ENCODE peak calls at places on chromosome 10, in ten cellular contexts. Q is heart right ventricle, W is keratinocyte, T is PC-3, B is Kasumi-1, U is anterior cingulate cortex, D is Caki2, Z is amniotic epithelial cell, M is bronchial epithelial cell, E is GM06990. L is an unnamed sample.

GRCh38 chr10:112471878-112472487 is 25.0 kb downstream of the VTI1A start:
- DNase-seq in Q (no peak), W (no peak), T (peak), B (peak), U (no peak), D (peak), Z (peak), M (peak), E (no peak), L (no peak)

GRCh38 chr10:112286837-112287818 is 3.9 kb downstream of the TECTB start:
- DNase-seq in Q (no peak), W (no peak), T (no peak), B (no peak), U (no peak), D (no peak), Z (no peak), M (no peak), E (no peak), L (no peak)

GRCh38 chr10:124152781-124153600 is 59.6 kb upstream of the CHST15 start:
- DNase-seq in Q (peak), W (peak), T (peak), B (peak), U (no peak), D (peak), Z (peak), M (peak), E (peak), L (peak)

GRCh38 chr10:16519250-16519907 is 2.3 kb downstream of the C1QL3 start:
- DNase-seq in Q (no peak), W (no peak), T (no peak), B (no peak), U (no peak), D (no peak), Z (no peak), M (no peak), E (peak), L (no peak)

GRCh38 chr10:4671451-4672145 is 154.4 kb upstream of the AKR1E2 start:
- DNase-seq in Q (no peak), W (peak), T (peak), B (no peak), U (no peak), D (peak), Z (peak), M (peak), E (no peak), L (no peak)

GRCh38 chr10:23419201-23419600 is 19.7 kb upstream of the OTUD1 start:
- DNase-seq in Q (no peak), W (no peak), T (no peak), B (no peak), U (no peak), D (no peak), Z (no peak), M (no peak), E (no peak), L (no peak)

GRCh38 chr10:99695761-99696160 is 36.2 kb downstream of the COX15 start:
- DNase-seq in Q (no peak), W (no peak), T (no peak), B (no peak), U (no peak), D (no peak), Z (no peak), M (no peak), E (no peak), L (no peak)

GRCh38 chr10:97150191-97150590 is 35.6 kb downstream of the SLIT1 start:
- DNase-seq in Q (no peak), W (no peak), T (no peak), B (no peak), U (no peak), D (no peak), Z (no peak), M (no peak), E (no peak), L (no peak)

GRCh38 chr10:51910189-51910588 is 210.8 kb upstream of the CSTF2T start:
- DNase-seq in Q (no peak), W (no peak), T (no peak), B (no peak), U (no peak), D (no peak), Z (peak), M (no peak), E (no peak), L (no peak)

GRCh38 chr10:84194424-84195043 is at the start of gene CDHR1:
- DNase-seq in Q (peak), W (no peak), T (no peak), B (no peak), U (no peak), D (no peak), Z (no peak), M (peak), E (peak), L (peak)

GRCh38 chr10:62224606-62225005 is 44.0 kb downstream of the RTKN2 start:
- DNase-seq in Q (no peak), W (no peak), T (peak), B (no peak), U (no peak), D (peak), Z (peak), M (peak), E (no peak), L (no peak)

GRCh38 chr10:90977855-90978486 is 57.1 kb upstream of the ANKRD1 start:
- DNase-seq in Q (no peak), W (no peak), T (no peak), B (no peak), U (no peak), D (no peak), Z (no peak), M (no peak), E (no peak), L (no peak)

GRCh38 chr10:58028597-58029366 is 238.9 kb downstream of the IPMK start:
- DNase-seq in Q (no peak), W (peak), T (peak), B (no peak), U (no peak), D (no peak), Z (peak), M (peak), E (no peak), L (no peak)

GRCh38 chr10:8596929-8597472 is 542.5 kb downstream of the GATA3 start:
- DNase-seq in Q (no peak), W (peak), T (peak), B (no peak), U (no peak), D (no peak), Z (no peak), M (peak), E (no peak), L (no peak)

GRCh38 chr10:118792501-118792900 is 37.7 kb upstream of the CACUL1 start:
- DNase-seq in Q (no peak), W (no peak), T (peak), B (peak), U (no peak), D (no peak), Z (peak), M (no peak), E (no peak), L (no peak)

L was measured in T-helper 9 cell.